ENCODE peak calls at places on chromosome 18, in six cellular contexts. S, B, M, L, J and F are unnamed samples.

GRCh38 chr18:49717617-49718016 is 95.7 kb downstream of the ACAA2 start:
- DNase-seq in S (no peak), B (no peak), M (no peak), L (no peak), J (no peak), F (no peak)

GRCh38 chr18:44181951-44182350 is 498.7 kb upstream of the SETBP1 start:
- DNase-seq in S (peak; percentile 25), B (no peak), M (no peak), L (no peak), J (no peak), F (no peak)

GRCh38 chr18:78792094-78792493 is 187.5 kb upstream of the SALL3 start:
- DNase-seq in S (no peak), B (no peak), M (no peak), L (no peak), J (no peak), F (no peak)

GRCh38 chr18:10465157-10465990 is 10.9 kb downstream of the APCDD1 start:
- DNase-seq in S (no peak), B (no peak), M (no peak), L (no peak), J (no peak), F (no peak)

GRCh38 chr18:61993831-61994230 is 101.0 kb upstream of the RNF152 start:
- DNase-seq in S (no peak), B (no peak), M (no peak), L (peak; percentile 59), J (no peak), F (no peak)

GRCh38 chr18:22667616-22668422 is 250.1 kb upstream of the CTAGE1 start:
- DNase-seq in S (peak; percentile 85), B (no peak), M (peak; percentile 83), L (peak; percentile 84), J (no peak), F (peak; percentile 11)

GRCh38 chr18:49476664-49477411 is 10.2 kb downstream of the C18orf32 start:
- DNase-seq in S (peak; percentile 91), B (no peak), M (peak; percentile 34), L (peak; percentile 91), J (no peak), F (no peak)

GRCh38 chr18:13874558-13874957 is 40.8 kb downstream of the MC2R start:
- DNase-seq in S (no peak), B (no peak), M (no peak), L (no peak), J (no peak), F (no peak)

GRCh38 chr18:79512461-79513380 is 117.0 kb downstream of the NFATC1 start:
- DNase-seq in S (no peak), B (no peak), M (no peak), L (no peak), J (peak; percentile 11), F (no peak)

GRCh38 chr18:2997429-2997828 is 15.5 kb downstream of the LPIN2 start:
- DNase-seq in S (no peak), B (no peak), M (no peak), L (no peak), J (no peak), F (no peak)

GRCh38 chr18:75828379-75828778 is 400.9 kb upstream of the SMIM21 start:
- DNase-seq in S (no peak), B (no peak), M (no peak), L (no peak), J (no peak), F (no peak)

GRCh38 chr18:23207191-23207955 is 72.1 kb downstream of the CABLES1 start:
- DNase-seq in S (peak; percentile 5), B (peak; percentile 39), M (no peak), L (no peak), J (no peak), F (no peak)

GRCh38 chr18:12518832-12519534 is 111.3 kb downstream of the PRELID3A start:
- DNase-seq in S (no peak), B (no peak), M (no peak), L (no peak), J (no peak), F (no peak)

GRCh38 chr18:42706618-42707017 is 408.9 kb downstream of the RIT2 start:
- DNase-seq in S (peak; percentile 84), B (no peak), M (no peak), L (no peak), J (peak; percentile 22), F (no peak)

GRCh38 chr18:48441405-48441881 is 32.3 kb upstream of the ZBTB7C start:
- DNase-seq in S (peak; percentile 49), B (no peak), M (no peak), L (peak; percentile 59), J (no peak), F (no peak)

GRCh38 chr18:7872569-7872968 is 305.5 kb downstream of the PTPRM start:
- DNase-seq in S (peak; percentile 89), B (no peak), M (no peak), L (peak; percentile 46), J (no peak), F (no peak)
- TF ChIP-seq CTCF in S (peak; percentile 15), B (no peak), M (peak; percentile 21), L (peak; percentile 12), J (no peak), F (no peak)

GRCh38 chr18:45733535-45733934 is 9.6 kb downstream of the SLC14A1 start:
- DNase-seq in S (peak; percentile 14), B (peak; percentile 2), M (no peak), L (no peak), J (no peak), F (no peak)
- TF ChIP-seq CTCF in S (no peak), B (no peak), M (no peak), L (no peak), J (no peak), F (no peak)

GRCh38 chr18:58530801-58531200 is 98.1 kb downstream of the ALPK2 start:
- DNase-seq in S (no peak), B (no peak), M (no peak), L (no peak), J (no peak), F (no peak)

GRCh38 chr18:58528011-58528367 is 100.9 kb downstream of the ALPK2 start:
- DNase-seq in S (no peak), B (no peak), M (no peak), L (peak; percentile 43), J (no peak), F (no peak)

GRCh38 chr18:58527116-58528010 is 101.5 kb downstream of the ALPK2 start:
- DNase-seq in S (no peak), B (no peak), M (no peak), L (peak; percentile 12), J (no peak), F (no peak)

GRCh38 chr18:58532298-58532697 is 96.6 kb downstream of the ALPK2 start:
- DNase-seq in S (peak; percentile 40), B (no peak), M (no peak), L (no peak), J (no peak), F (no peak)

DNA sequence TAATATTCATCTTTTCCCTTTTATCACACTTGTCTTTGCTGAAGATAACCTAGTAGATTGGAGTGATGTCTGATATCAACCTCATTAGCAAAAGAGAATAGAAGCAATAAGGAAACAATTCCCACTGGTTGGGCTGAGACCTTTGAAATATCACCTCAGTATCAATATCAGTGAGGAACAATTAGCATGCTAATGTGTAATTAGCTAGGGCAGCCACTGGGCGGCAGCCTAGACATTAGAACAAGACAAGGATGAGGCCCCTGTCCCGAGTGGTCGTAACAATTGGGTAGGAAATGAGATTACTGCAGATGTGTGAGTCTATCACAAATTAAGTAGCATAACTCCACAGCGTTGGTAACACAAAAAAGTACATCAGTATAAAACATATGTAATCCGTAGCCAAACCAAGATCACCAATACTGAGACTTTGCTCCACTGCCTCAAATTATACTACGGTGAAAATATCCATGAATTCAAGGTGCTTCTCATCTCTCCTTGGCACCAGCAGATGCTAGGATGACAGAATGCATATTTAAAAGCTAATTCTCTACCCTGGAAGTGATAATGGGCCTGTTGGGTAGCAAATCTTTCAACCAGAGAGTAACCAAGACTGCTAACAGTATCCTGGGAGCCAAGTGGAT is 99.1 kb downstream of the ALPK2 start:
- DNase-seq in S (peak; percentile 70), B (peak; percentile 84), M (peak; percentile 24), L (peak; percentile 72), J (peak; percentile 76), F (peak; percentile 61)
- TF ChIP-seq CTCF in S (peak; percentile 91), B (peak; percentile 95), M (peak; percentile 87), L (peak; percentile 79), J (peak; percentile 78), F (peak; percentile 73)

GRCh38 chr18:39960545-39960944 is 1994.5 kb upstream of the PIK3C3 start:
- DNase-seq in S (peak; percentile 6), B (no peak), M (no peak), L (no peak), J (no peak), F (no peak)

GRCh38 chr18:39969813-39970494 is 1985.1 kb upstream of the PIK3C3 start:
- DNase-seq in S (no peak), B (no peak), M (no peak), L (peak; percentile 36), J (no peak), F (no peak)

GRCh38 chr18:39962546-39962945 is 1992.5 kb upstream of the PIK3C3 start:
- DNase-seq in S (peak; percentile 25), B (no peak), M (no peak), L (no peak), J (no peak), F (no peak)

DNA sequence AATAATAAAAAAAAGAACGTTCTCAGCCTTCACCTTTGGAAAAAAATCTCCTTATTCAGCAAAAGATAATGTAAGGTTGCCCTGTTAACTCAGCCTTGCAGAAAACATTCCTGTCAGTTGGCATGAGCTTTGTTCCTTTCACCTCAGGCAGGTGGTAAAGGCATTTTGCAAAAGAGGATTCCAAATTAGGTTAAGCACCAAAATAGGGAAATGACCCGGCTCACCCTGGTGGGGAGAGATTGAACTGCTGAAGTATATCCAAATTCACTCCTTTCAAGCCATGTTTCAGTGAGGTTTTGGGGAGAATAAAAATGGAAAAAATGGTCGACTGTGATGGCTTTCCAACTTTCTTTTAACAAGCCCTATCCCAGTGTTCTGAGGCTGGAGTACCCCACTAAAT is 1988.8 kb upstream of the PIK3C3 start:
- DNase-seq in S (peak; percentile 36), B (no peak), M (no peak), L (no peak), J (no peak), F (no peak)
- TF ChIP-seq CTCF in S (peak; percentile 16), B (no peak), M (peak; percentile 39), L (peak; percentile 26), J (no peak), F (no peak)

DNA sequence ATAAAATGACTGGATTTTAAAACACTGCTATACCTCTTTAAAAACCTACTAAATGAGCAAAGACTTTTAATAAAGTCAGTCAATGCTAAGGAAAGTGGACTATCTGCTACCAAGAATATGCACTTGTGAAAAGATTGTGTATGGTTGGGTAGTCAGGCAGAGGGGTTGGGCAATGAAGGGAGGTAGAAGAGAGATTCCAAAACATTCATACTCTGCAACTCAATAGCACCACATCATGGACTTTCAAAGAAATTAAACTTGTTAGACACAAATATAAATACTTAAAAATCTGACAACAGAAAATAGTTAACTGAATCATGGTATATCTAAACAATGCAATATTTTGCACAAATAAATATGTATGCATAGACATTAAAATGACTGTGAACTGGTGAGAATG is 139.9 kb upstream of the MAPRE2 start:
- DNase-seq in S (no peak), B (no peak), M (no peak), L (peak; percentile 7), J (no peak), F (no peak)
- TF ChIP-seq CTCF in S (no peak), B (no peak), M (no peak), L (no peak), J (no peak), F (no peak)